ENCODE peak calls at places on chromosomes 4 and X, in four cellular contexts. One of them, this sample, is unnamed.
A peak's percentile ranks its signal among the peaks of the same experiment; 100 is the strongest.

GRCh38 chr4:106329027-106329618 is 12.8 kb downstream of the AIMP1 start:
- DNase-seq in K562: peak; percentile 29
- DNase-seq in GM12878: no peak
- DNase-seq in HL-60: peak; percentile 23
- DNase-seq in this sample: no peak

GRCh38 chr4:174764105-174764729 is 64.8 kb downstream of the GLRA3 start:
- DNase-seq in HL-60: no peak
- DNase-seq in K562: peak; percentile 34
- DNase-seq in GM12878: no peak
- DNase-seq in this sample: no peak

GRCh38 chr4:121146530-121146929 is 17.6 kb downstream of the TNIP3 start:
- DNase-seq in HL-60: no peak
- DNase-seq in GM12878: no peak
- DNase-seq in K562: no peak
- DNase-seq in this sample: no peak

GRCh38 chrX:2609431-2610238 is 81.5 kb upstream of the CD99 start:
- DNase-seq in HL-60: no peak
- DNase-seq in GM12878: no peak
- DNase-seq in K562: no peak
- DNase-seq in this sample: no peak

GRCh38 chrX:30572678-30573077 is 4.9 kb downstream of the TASL start:
- DNase-seq in HL-60: no peak
- DNase-seq in K562: no peak
- DNase-seq in GM12878: no peak
- DNase-seq in this sample: no peak

GRCh38 chr4:2155246-2155645 is 86.7 kb downstream of the HAUS3 start:
- DNase-seq in HL-60: no peak
- DNase-seq in GM12878: no peak
- DNase-seq in K562: no peak
- DNase-seq in this sample: no peak

GRCh38 chr4:56871357-56871993 is 36.2 kb upstream of the REST start:
- DNase-seq in HL-60: no peak
- DNase-seq in GM12878: no peak
- DNase-seq in K562: no peak
- DNase-seq in this sample: no peak

GRCh38 chrX:13473666-13474516 is 95.5 kb upstream of the EGFL6 start:
- DNase-seq in GM12878: peak; percentile 52
- DNase-seq in HL-60: no peak
- DNase-seq in K562: no peak
- DNase-seq in this sample: no peak

GRCh38 chr4:120659626-120660170 is 262.8 kb downstream of the PRDM5 start:
- DNase-seq in K562: no peak
- DNase-seq in HL-60: no peak
- DNase-seq in GM12878: no peak
- DNase-seq in this sample: no peak

GRCh38 chr4:160142579-160142978 is 1039.7 kb downstream of the RAPGEF2 start:
- DNase-seq in HL-60: no peak
- DNase-seq in GM12878: peak; percentile 75
- DNase-seq in K562: no peak
- DNase-seq in this sample: no peak

GRCh38 chrX:150312931-150313330 is 50.2 kb upstream of the MAMLD1 start:
- DNase-seq in K562: no peak
- DNase-seq in HL-60: no peak
- DNase-seq in GM12878: no peak
- DNase-seq in this sample: no peak

GRCh38 chr4:123804171-123804721 is 407.7 kb downstream of the SPRY1 start:
- DNase-seq in GM12878: no peak
- DNase-seq in K562: no peak
- DNase-seq in HL-60: no peak
- DNase-seq in this sample: no peak

GRCh38 chr4:185582651-185583400 is 47.5 kb upstream of the PDLIM3 start:
- DNase-seq in GM12878: no peak
- DNase-seq in K562: no peak
- DNase-seq in HL-60: no peak
- DNase-seq in this sample: no peak

GRCh38 chr4:24810016-24810415 is 14.6 kb downstream of the SOD3 start:
- DNase-seq in HL-60: no peak
- DNase-seq in K562: no peak
- DNase-seq in GM12878: no peak
- DNase-seq in this sample: no peak

GRCh38 chr4:8594097-8595038 is 1.8 kb downstream of the CPZ start:
- DNase-seq in GM12878: peak; percentile 4
- DNase-seq in K562: peak; percentile 90
- DNase-seq in HL-60: peak; percentile 18
- DNase-seq in this sample: peak; percentile 80

GRCh38 chrX:50157545-50158125 is 43.2 kb downstream of the AKAP4 start:
- DNase-seq in GM12878: no peak
- DNase-seq in K562: no peak
- DNase-seq in HL-60: no peak
- DNase-seq in this sample: no peak

GRCh38 chr4:168920438-168921081 is 89.5 kb downstream of the CBR4 start:
- DNase-seq in HL-60: no peak
- DNase-seq in GM12878: no peak
- DNase-seq in K562: no peak
- DNase-seq in this sample: no peak

GRCh38 chr4:54227261-54228063 is 1.6 kb upstream of the PDGFRA start:
- DNase-seq in HL-60: no peak
- DNase-seq in K562: no peak
- DNase-seq in GM12878: no peak
- DNase-seq in this sample: no peak

GRCh38 chrX:10516781-10517322 is 103.5 kb downstream of the MID1 start:
- DNase-seq in K562: no peak
- DNase-seq in HL-60: no peak
- DNase-seq in GM12878: no peak
- DNase-seq in this sample: no peak

GRCh38 chrX:123860506-123860840 is 620 bp downstream of the XIAP start:
- DNase-seq in K562: no peak
- DNase-seq in HL-60: no peak
- DNase-seq in GM12878: peak; percentile 21
- DNase-seq in this sample: no peak

GRCh38 chr4:56626963-56627362 is 54.1 kb downstream of the HOPX start:
- DNase-seq in K562: no peak
- DNase-seq in HL-60: no peak
- DNase-seq in GM12878: no peak
- DNase-seq in this sample: no peak

GRCh38 chr4:185573651-185574199 is 38.4 kb upstream of the PDLIM3 start:
- DNase-seq in HL-60: no peak
- DNase-seq in GM12878: no peak
- DNase-seq in K562: peak; percentile 60
- DNase-seq in this sample: no peak

GRCh38 chrX:118679290-118679689 is 48.1 kb upstream of the IL13RA1 start:
- DNase-seq in GM12878: no peak
- DNase-seq in HL-60: no peak
- DNase-seq in K562: no peak
- DNase-seq in this sample: no peak

GRCh38 chr4:8909548-8909947 is 37.9 kb upstream of the HMX1 start:
- DNase-seq in GM12878: no peak
- DNase-seq in HL-60: no peak
- DNase-seq in K562: no peak
- DNase-seq in this sample: peak; percentile 4

GRCh38 chr4:113503691-113504090 is 257.8 kb downstream of the CAMK2D start:
- DNase-seq in GM12878: no peak
- DNase-seq in HL-60: no peak
- DNase-seq in K562: no peak
- DNase-seq in this sample: no peak

GRCh38 chr4:173413043-173413442 is 14.1 kb upstream of the SCRG1 start:
- DNase-seq in GM12878: no peak
- DNase-seq in K562: no peak
- DNase-seq in HL-60: no peak
- DNase-seq in this sample: no peak

GRCh38 chr4:152106113-152106763 is 345.4 kb upstream of the GATB start:
- DNase-seq in GM12878: no peak
- DNase-seq in HL-60: no peak
- DNase-seq in K562: no peak
- DNase-seq in this sample: no peak

GRCh38 chr4:1490906-1491629 is 84.8 kb upstream of the NKX1-1 start:
- DNase-seq in K562: no peak
- DNase-seq in GM12878: no peak
- DNase-seq in HL-60: no peak
- DNase-seq in this sample: no peak

GRCh38 chr4:108425988-108426387 is 194.4 kb upstream of the RPL34 start:
- DNase-seq in K562: no peak
- DNase-seq in GM12878: no peak
- DNase-seq in HL-60: no peak
- DNase-seq in this sample: no peak

GRCh38 chr4:10403633-10404445 is 53.4 kb downstream of the ZNF518B start:
- DNase-seq in HL-60: no peak
- DNase-seq in K562: peak; percentile 63
- DNase-seq in GM12878: no peak
- DNase-seq in this sample: no peak

GRCh38 chr4:26458104-26458503 is 32.2 kb downstream of the CCKAR start:
- DNase-seq in K562: no peak
- DNase-seq in GM12878: no peak
- DNase-seq in HL-60: no peak
- DNase-seq in this sample: no peak
- TF ChIP-seq SPI1 in K562: no peak
- TF ChIP-seq SPI1 in GM12878: no peak
- TF ChIP-seq SPI1 in HL-60: no peak
- TF ChIP-seq SPI1 in this sample: no peak

GRCh38 chr4:102675142-102675541 is 85.6 kb downstream of the MANBA start:
- DNase-seq in K562: no peak
- DNase-seq in HL-60: no peak
- DNase-seq in GM12878: no peak
- DNase-seq in this sample: no peak
- TF ChIP-seq SPI1 in K562: no peak
- TF ChIP-seq SPI1 in HL-60: no peak
- TF ChIP-seq SPI1 in GM12878: no peak
- TF ChIP-seq SPI1 in this sample: no peak

GRCh38 chr4:142309772-142310171 is 536.3 kb downstream of the INPP4B start:
- DNase-seq in HL-60: no peak
- DNase-seq in GM12878: no peak
- DNase-seq in K562: no peak
- DNase-seq in this sample: no peak
- TF ChIP-seq SPI1 in HL-60: no peak
- TF ChIP-seq SPI1 in GM12878: no peak
- TF ChIP-seq SPI1 in K562: no peak
- TF ChIP-seq SPI1 in this sample: no peak

GRCh38 chr4:23747131-23747752 is 142.6 kb downstream of the PPARGC1A start:
- DNase-seq in HL-60: no peak
- DNase-seq in GM12878: no peak
- DNase-seq in K562: no peak
- DNase-seq in this sample: no peak
- TF ChIP-seq SPI1 in HL-60: no peak
- TF ChIP-seq SPI1 in GM12878: no peak
- TF ChIP-seq SPI1 in K562: no peak
- TF ChIP-seq SPI1 in this sample: no peak

GRCh38 chr4:4334798-4335520 is 44.9 kb downstream of the ZBTB49 start:
- DNase-seq in K562: peak; percentile 55
- DNase-seq in GM12878: no peak
- DNase-seq in HL-60: peak; percentile 24
- DNase-seq in this sample: peak; percentile 48
- TF ChIP-seq SPI1 in K562: no peak
- TF ChIP-seq SPI1 in GM12878: no peak
- TF ChIP-seq SPI1 in HL-60: no peak
- TF ChIP-seq SPI1 in this sample: no peak

GRCh38 chrX:131262200-131262599 is 26.9 kb downstream of the IGSF1 start:
- DNase-seq in GM12878: no peak
- DNase-seq in K562: no peak
- DNase-seq in HL-60: no peak
- DNase-seq in this sample: no peak
- TF ChIP-seq SPI1 in GM12878: no peak
- TF ChIP-seq SPI1 in K562: no peak
- TF ChIP-seq SPI1 in HL-60: no peak
- TF ChIP-seq SPI1 in this sample: no peak

DNA sequence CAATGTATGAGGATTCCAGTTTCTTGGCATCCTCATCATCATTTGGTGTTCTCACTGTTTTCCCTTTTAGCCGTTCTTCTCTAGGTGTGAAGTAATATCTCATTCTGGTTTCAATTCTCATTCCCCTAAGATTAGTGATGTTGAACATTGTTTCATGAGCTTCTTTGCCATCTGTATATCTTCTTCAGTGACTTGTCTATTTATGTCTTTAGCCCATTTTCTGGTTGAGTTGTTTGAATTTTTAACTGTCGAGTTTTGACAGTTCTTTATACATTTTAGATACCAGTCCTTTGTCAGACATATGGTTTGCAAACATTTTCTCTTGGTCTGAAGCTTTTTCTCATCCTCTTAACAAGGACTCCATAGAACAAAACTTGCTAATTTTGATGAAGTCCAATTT is 101.1 kb downstream of the NHSL2 start:
- DNase-seq in GM12878: no peak
- DNase-seq in HL-60: no peak
- DNase-seq in K562: no peak
- DNase-seq in this sample: no peak
- TF ChIP-seq SPI1 in GM12878: no peak
- TF ChIP-seq SPI1 in HL-60: no peak
- TF ChIP-seq SPI1 in K562: no peak
- TF ChIP-seq SPI1 in this sample: no peak

This sample was measured in GM12891.